ENCODE peak calls at places on chromosome 9, in four cellular contexts. X is foreskin fibroblast; U is CD4-positive, CD25-positive, alpha-beta regulatory T cell; Q is lower leg skin. I is an unnamed sample.

GRCh38 chr9:91166796-91167366 is 194.8 kb downstream of the AUH start:
- DNase-seq in X (no peak), U (no peak), Q (peak; percentile 46), I (no peak)

GRCh38 chr9:22535780-22536179 is 89.2 kb downstream of the DMRTA1 start:
- DNase-seq in X (no peak), U (no peak), Q (no peak), I (no peak)

GRCh38 chr9:108479989-108480652 is 375.7 kb downstream of the ACTL7B start:
- DNase-seq in X (no peak), U (no peak), Q (no peak), I (no peak)

GRCh38 chr9:93942176-93942575 is 13.0 kb downstream of the BARX1 start:
- DNase-seq in X (no peak), U (no peak), Q (no peak), I (no peak)

GRCh38 chr9:136297016-136297691 is 6.7 kb downstream of the CCDC187 start:
- DNase-seq in X (no peak), U (no peak), Q (no peak), I (no peak)

GRCh38 chr9:31185831-31186230 is 1198.6 kb upstream of the ACO1 start:
- DNase-seq in X (peak; percentile 55), U (no peak), Q (no peak), I (no peak)

GRCh38 chr9:134420281-134420835 is 94.1 kb downstream of the RXRA start:
- DNase-seq in X (no peak), U (no peak), Q (no peak), I (no peak)

GRCh38 chr9:6818292-6818922 is 60.6 kb downstream of the KDM4C start:
- DNase-seq in X (no peak), U (no peak), Q (no peak), I (no peak)

GRCh38 chr9:86126998-86127972 is 27.9 kb upstream of the GOLM1 start:
- DNase-seq in X (peak; percentile 21), U (no peak), Q (peak; percentile 78), I (no peak)

GRCh38 chr9:131046093-131046380 is 37.1 kb downstream of the LAMC3 start:
- DNase-seq in X (no peak), U (peak; percentile 7), Q (no peak), I (no peak)

GRCh38 chr9:76560481-76560891 is 101.5 kb downstream of the GCNT1 start:
- DNase-seq in X (peak; percentile 62), U (no peak), Q (no peak), I (no peak)

GRCh38 chr9:112905084-112905483 is 14.4 kb upstream of the SLC46A2 start:
- DNase-seq in X (no peak), U (no peak), Q (no peak), I (no peak)

GRCh38 chr9:86408121-86408520 is 53.9 kb upstream of the TUT7 start:
- DNase-seq in X (peak; percentile 58), U (no peak), Q (no peak), I (no peak)

GRCh38 chr9:93126151-93126781 is 7.8 kb downstream of the NINJ1 start:
- DNase-seq in X (no peak), U (peak; percentile 67), Q (peak; percentile 81), I (peak; percentile 25)

GRCh38 chr9:135718616-135719015 is 16.6 kb downstream of the KCNT1 start:
- DNase-seq in X (no peak), U (no peak), Q (no peak), I (no peak)

GRCh38 chr9:18989865-18990264 is 43.1 kb downstream of the SAXO1 start:
- DNase-seq in X (no peak), U (no peak), Q (no peak), I (no peak)

GRCh38 chr9:35951736-35952135 is 6.2 kb downstream of the OR2S2 start:
- DNase-seq in X (peak; percentile 56), U (no peak), Q (no peak), I (no peak)

GRCh38 chr9:13756943-13757342 is 477.5 kb upstream of the MPDZ start:
- DNase-seq in X (no peak), U (no peak), Q (no peak), I (no peak)

GRCh38 chr9:129126789-129127618 is 15.8 kb downstream of the PTPA start:
- DNase-seq in X (no peak), U (no peak), Q (no peak), I (no peak)
- H3K4me3 ChIP-seq in X (no peak overlapping the region), U (no peak overlapping the region), Q (no peak overlapping the region), I (no peak overlapping the region)

DNA sequence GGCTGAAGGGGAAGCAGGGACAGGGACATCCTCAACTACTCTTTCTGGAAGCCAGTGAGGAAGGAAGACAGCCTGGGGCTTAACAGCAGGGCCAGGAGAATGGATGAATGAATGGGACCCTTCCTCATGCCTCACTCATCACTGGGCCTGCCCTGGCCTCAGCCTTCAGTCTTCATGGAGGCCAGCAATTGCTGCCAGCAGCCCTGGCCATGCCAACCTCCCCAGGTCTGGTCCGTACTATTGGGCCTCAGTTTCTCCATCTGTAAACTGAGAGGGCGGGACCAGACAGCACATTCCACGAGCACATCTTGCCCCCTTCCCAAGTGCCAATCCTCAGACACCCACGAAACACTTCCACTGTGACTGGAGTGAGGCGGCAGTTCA is 1.1 kb upstream of the RALGDS start:
- DNase-seq in X (no peak), U (no peak), Q (no peak), I (no peak)
- H3K4me3 ChIP-seq in X (no peak overlapping the region), U (no peak overlapping the region), Q (no peak overlapping the region), I (no peak overlapping the region)

GRCh38 chr9:33815781-33816180 is 1.2 kb upstream of the UBE2R2 start:
- DNase-seq in X (no peak), U (no peak), Q (peak; percentile 68), I (no peak)
- H3K4me3 ChIP-seq in X (no peak overlapping the region), U (peak overlapping the region; percentile 73), Q (no peak overlapping the region), I (no peak overlapping the region)

DNA sequence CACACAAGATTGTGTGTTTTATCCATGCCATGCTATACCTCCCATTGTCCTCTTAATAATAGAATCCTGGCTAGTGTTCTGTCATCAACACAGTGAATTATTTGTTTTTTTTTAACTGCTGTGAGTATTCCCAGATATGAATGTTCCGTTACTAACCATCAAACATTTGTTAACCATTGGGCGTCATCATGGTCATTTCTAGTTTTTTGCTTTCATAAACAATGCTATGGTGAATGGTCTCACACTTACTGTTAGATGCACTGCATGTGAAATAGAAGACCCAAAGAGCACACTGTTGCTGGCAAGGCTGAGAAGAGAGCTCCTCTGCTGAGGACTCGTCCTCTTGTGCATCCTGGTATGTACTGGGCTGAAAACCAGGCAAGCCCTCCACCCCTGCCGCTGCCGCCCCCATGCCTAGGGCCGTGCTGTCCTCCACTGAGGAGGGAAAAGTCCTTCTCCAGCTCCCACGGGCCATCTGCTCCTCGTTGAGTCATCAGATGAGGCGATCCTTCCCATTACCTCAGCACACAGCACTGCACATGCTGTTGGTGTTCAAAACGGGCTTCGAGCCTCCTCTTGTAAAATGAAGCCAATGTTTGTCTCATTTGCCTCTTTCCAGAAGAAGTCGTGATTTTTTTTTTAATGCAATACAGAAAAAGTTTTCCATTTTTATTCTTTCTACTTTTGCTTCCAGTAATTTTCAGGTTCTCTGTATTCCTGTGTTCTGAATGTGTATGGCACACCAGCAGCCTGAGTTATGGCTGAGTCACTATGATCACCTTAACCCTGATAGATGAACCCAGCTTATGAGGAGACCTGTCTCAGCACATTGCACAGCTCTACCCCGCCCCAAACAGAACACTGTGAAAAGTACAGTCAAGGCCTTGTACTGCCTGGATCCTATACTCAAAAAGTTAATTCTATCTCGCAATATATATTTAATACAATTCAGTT is 219.0 kb downstream of the AOPEP start:
- DNase-seq in X (peak; percentile 87), U (no peak), Q (peak; percentile 87), I (peak; percentile 84)
- H3K4me3 ChIP-seq in X (no peak overlapping the region), U (no peak overlapping the region), Q (no peak overlapping the region), I (no peak overlapping the region)

GRCh38 chr9:27086818-27087680 is 22.0 kb upstream of the TEK start:
- DNase-seq in X (peak; percentile 0), U (no peak), Q (no peak), I (no peak)
- H3K4me3 ChIP-seq in X (no peak overlapping the region), U (no peak overlapping the region), Q (no peak overlapping the region), I (no peak overlapping the region)

GRCh38 chr9:123684393-123685149 is 245.4 kb downstream of the DENND1A start:
- DNase-seq in X (no peak), U (no peak), Q (no peak), I (no peak)
- H3K4me3 ChIP-seq in X (no peak overlapping the region), U (no peak overlapping the region), Q (no peak overlapping the region), I (no peak overlapping the region)

DNA sequence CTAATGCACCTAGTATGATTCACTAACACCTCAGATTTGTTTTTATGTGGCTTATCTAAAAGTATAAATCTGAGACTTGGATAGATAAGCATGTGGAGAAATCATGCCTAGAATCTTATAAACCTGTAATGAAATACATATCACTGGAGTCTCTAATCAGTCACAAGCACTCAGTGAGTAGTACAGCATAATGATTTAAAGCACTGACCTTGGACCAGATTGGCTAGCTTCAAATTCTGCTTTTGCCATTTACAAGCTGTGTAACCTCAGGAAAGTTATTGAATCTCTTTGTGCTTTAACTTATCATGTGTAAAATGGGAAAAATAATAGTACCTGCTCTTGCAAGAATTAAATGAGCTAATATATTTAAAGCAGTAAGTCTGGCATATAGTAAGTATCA is 61.2 kb upstream of the ALDH1A1 start:
- DNase-seq in X (no peak), U (no peak), Q (no peak), I (no peak)
- H3K4me3 ChIP-seq in X (no peak overlapping the region), U (no peak overlapping the region), Q (no peak overlapping the region), I (no peak overlapping the region)